ENCODE peak calls at places on chromosome 4, in five cellular contexts. One of them, this sample, is unnamed.

GRCh38 chr4:41257257-41257900 is 651 bp downstream of the UCHL1 start:
- DNase-seq in prostate gland: no peak
- DNase-seq in bronchial epithelial cell: no peak
- DNase-seq in tibial artery: peak
- DNase-seq in fibroblast of mammary gland: peak
- DNase-seq in this sample: no peak

GRCh38 chr4:55184600-55185523 is 59.5 kb upstream of the KDR start:
- DNase-seq in prostate gland: peak
- DNase-seq in bronchial epithelial cell: no peak
- DNase-seq in tibial artery: no peak
- DNase-seq in fibroblast of mammary gland: peak
- DNase-seq in this sample: no peak

GRCh38 chr4:22473268-22473667 is 42.6 kb downstream of the ADGRA3 start:
- DNase-seq in prostate gland: no peak
- DNase-seq in bronchial epithelial cell: peak
- DNase-seq in tibial artery: no peak
- DNase-seq in fibroblast of mammary gland: peak
- DNase-seq in this sample: no peak

GRCh38 chr4:164221631-164222030 is 532.3 kb upstream of the SMIM31 start:
- DNase-seq in prostate gland: no peak
- DNase-seq in bronchial epithelial cell: peak
- DNase-seq in tibial artery: no peak
- DNase-seq in fibroblast of mammary gland: peak
- DNase-seq in this sample: no peak

GRCh38 chr4:17082186-17082585 is 183.7 kb upstream of the LDB2 start:
- DNase-seq in prostate gland: no peak
- DNase-seq in bronchial epithelial cell: no peak
- DNase-seq in tibial artery: no peak
- DNase-seq in fibroblast of mammary gland: peak
- DNase-seq in this sample: no peak

GRCh38 chr4:84952004-84952403 is 14.5 kb downstream of the WDFY3 start:
- DNase-seq in prostate gland: peak
- DNase-seq in bronchial epithelial cell: peak
- DNase-seq in tibial artery: no peak
- DNase-seq in fibroblast of mammary gland: peak
- DNase-seq in this sample: no peak

GRCh38 chr4:1222036-1222789 is 26.7 kb downstream of the CTBP1 start:
- DNase-seq in prostate gland: no peak
- DNase-seq in bronchial epithelial cell: no peak
- DNase-seq in tibial artery: no peak
- DNase-seq in fibroblast of mammary gland: no peak
- DNase-seq in this sample: no peak

GRCh38 chr4:123776267-123776666 is 379.7 kb downstream of the SPRY1 start:
- DNase-seq in prostate gland: no peak
- DNase-seq in bronchial epithelial cell: no peak
- DNase-seq in tibial artery: no peak
- DNase-seq in fibroblast of mammary gland: no peak
- DNase-seq in this sample: no peak

GRCh38 chr4:73679836-73680235 is 59.6 kb upstream of the RASSF6 start:
- DNase-seq in prostate gland: no peak
- DNase-seq in bronchial epithelial cell: peak
- DNase-seq in tibial artery: no peak
- DNase-seq in fibroblast of mammary gland: peak
- DNase-seq in this sample: no peak

GRCh38 chr4:169716677-169717076 is 41.1 kb downstream of the HPF1 start:
- DNase-seq in prostate gland: no peak
- DNase-seq in bronchial epithelial cell: no peak
- DNase-seq in tibial artery: no peak
- DNase-seq in fibroblast of mammary gland: peak
- DNase-seq in this sample: no peak

GRCh38 chr4:38411092-38411491 is 252.9 kb upstream of the KLF3 start:
- DNase-seq in prostate gland: no peak
- DNase-seq in bronchial epithelial cell: no peak
- DNase-seq in tibial artery: no peak
- DNase-seq in fibroblast of mammary gland: no peak
- DNase-seq in this sample: no peak

GRCh38 chr4:102687373-102687981 is 73.3 kb downstream of the MANBA start:
- DNase-seq in prostate gland: no peak
- DNase-seq in bronchial epithelial cell: peak
- DNase-seq in tibial artery: no peak
- DNase-seq in fibroblast of mammary gland: peak
- DNase-seq in this sample: no peak

GRCh38 chr4:127685292-127685691 is 44.9 kb upstream of the SLC25A31 start:
- DNase-seq in prostate gland: no peak
- DNase-seq in bronchial epithelial cell: peak
- DNase-seq in tibial artery: no peak
- DNase-seq in fibroblast of mammary gland: peak
- DNase-seq in this sample: no peak

GRCh38 chr4:87270144-87270543 is 49.7 kb upstream of the KLHL8 start:
- DNase-seq in prostate gland: peak
- DNase-seq in bronchial epithelial cell: peak
- DNase-seq in tibial artery: no peak
- DNase-seq in fibroblast of mammary gland: peak
- DNase-seq in this sample: no peak

GRCh38 chr4:88027611-88028608 is 20.5 kb downstream of the PKD2 start:
- DNase-seq in prostate gland: no peak
- DNase-seq in bronchial epithelial cell: peak
- DNase-seq in tibial artery: no peak
- DNase-seq in fibroblast of mammary gland: peak
- DNase-seq in this sample: no peak

GRCh38 chr4:121989715-121990114 is 37.9 kb upstream of the TRPC3 start:
- DNase-seq in prostate gland: no peak
- DNase-seq in bronchial epithelial cell: peak
- DNase-seq in tibial artery: no peak
- DNase-seq in fibroblast of mammary gland: peak
- DNase-seq in this sample: no peak

GRCh38 chr4:107243141-107243779 is 207.1 kb upstream of the DKK2 start:
- DNase-seq in prostate gland: no peak
- DNase-seq in bronchial epithelial cell: no peak
- DNase-seq in tibial artery: no peak
- DNase-seq in fibroblast of mammary gland: peak
- DNase-seq in this sample: no peak

GRCh38 chr4:127506283-127506682 is 126.5 kb upstream of the INTU start:
- DNase-seq in prostate gland: no peak
- DNase-seq in bronchial epithelial cell: no peak
- DNase-seq in tibial artery: no peak
- DNase-seq in fibroblast of mammary gland: no peak
- DNase-seq in this sample: no peak

GRCh38 chr4:646460-646859 is 21.1 kb downstream of the PDE6B start:
- DNase-seq in prostate gland: no peak
- DNase-seq in bronchial epithelial cell: no peak
- DNase-seq in tibial artery: no peak
- DNase-seq in fibroblast of mammary gland: no peak
- DNase-seq in this sample: no peak

GRCh38 chr4:172953896-172954568 is 214.6 kb upstream of the GALNT7 start:
- DNase-seq in prostate gland: no peak
- DNase-seq in bronchial epithelial cell: peak
- DNase-seq in tibial artery: no peak
- DNase-seq in fibroblast of mammary gland: peak
- DNase-seq in this sample: no peak

GRCh38 chr4:84804126-84804525 is 162.4 kb downstream of the WDFY3 start:
- DNase-seq in prostate gland: no peak
- DNase-seq in bronchial epithelial cell: no peak
- DNase-seq in tibial artery: no peak
- DNase-seq in fibroblast of mammary gland: peak
- DNase-seq in this sample: no peak

GRCh38 chr4:7594013-7594412 is 159.3 kb upstream of the PSAPL1 start:
- DNase-seq in prostate gland: no peak
- DNase-seq in bronchial epithelial cell: no peak
- DNase-seq in tibial artery: no peak
- DNase-seq in fibroblast of mammary gland: no peak
- DNase-seq in this sample: no peak

GRCh38 chr4:184983660-184984356 is 34.5 kb upstream of the HELT start:
- DNase-seq in prostate gland: peak
- DNase-seq in bronchial epithelial cell: peak
- DNase-seq in tibial artery: no peak
- DNase-seq in fibroblast of mammary gland: peak
- DNase-seq in this sample: no peak

GRCh38 chr4:117783716-117784115 is 250.6 kb upstream of the NDST3 start:
- DNase-seq in prostate gland: no peak
- DNase-seq in bronchial epithelial cell: peak
- DNase-seq in tibial artery: no peak
- DNase-seq in fibroblast of mammary gland: no peak
- DNase-seq in this sample: no peak

GRCh38 chr4:130808492-130808891 is 1712.5 kb downstream of the C4orf33 start:
- DNase-seq in prostate gland: no peak
- DNase-seq in bronchial epithelial cell: peak
- DNase-seq in tibial artery: no peak
- DNase-seq in fibroblast of mammary gland: peak
- DNase-seq in this sample: no peak

GRCh38 chr4:89914609-89915008 is 20.0 kb downstream of the MMRN1 start:
- DNase-seq in prostate gland: no peak
- DNase-seq in bronchial epithelial cell: no peak
- DNase-seq in tibial artery: no peak
- DNase-seq in fibroblast of mammary gland: no peak
- DNase-seq in this sample: no peak
- TF ChIP-seq CTCF in prostate gland: no peak
- TF ChIP-seq CTCF in bronchial epithelial cell: no peak
- TF ChIP-seq CTCF in tibial artery: no peak
- TF ChIP-seq CTCF in fibroblast of mammary gland: no peak
- TF ChIP-seq CTCF in this sample: no peak

DNA sequence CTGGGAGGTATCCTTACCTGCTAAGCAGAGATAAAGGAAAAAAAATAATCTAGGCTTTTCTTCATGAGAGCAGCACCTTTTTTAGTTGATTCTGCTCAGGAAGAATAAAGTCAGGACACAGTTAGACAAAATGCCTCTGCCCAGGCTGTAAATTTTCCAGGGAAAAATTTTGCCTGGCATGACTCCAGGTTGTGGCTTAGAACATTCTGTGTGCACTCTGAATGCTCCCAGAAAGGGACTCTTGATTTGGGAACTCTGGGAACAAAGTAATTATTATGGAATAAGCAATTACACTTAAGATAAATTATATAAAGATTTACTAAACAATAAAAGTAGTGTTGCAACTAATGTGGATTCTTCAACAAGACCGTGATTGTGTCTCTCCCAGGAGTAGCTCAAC is 826.2 kb upstream of the TENM3 start:
- DNase-seq in prostate gland: no peak
- DNase-seq in bronchial epithelial cell: no peak
- DNase-seq in tibial artery: no peak
- DNase-seq in fibroblast of mammary gland: no peak
- DNase-seq in this sample: no peak
- H3K4me3 ChIP-seq in prostate gland: no peak
- H3K4me3 ChIP-seq in bronchial epithelial cell: no peak
- H3K4me3 ChIP-seq in tibial artery: no peak
- H3K4me3 ChIP-seq in fibroblast of mammary gland: no peak
- H3K4me3 ChIP-seq in this sample: no peak

DNA sequence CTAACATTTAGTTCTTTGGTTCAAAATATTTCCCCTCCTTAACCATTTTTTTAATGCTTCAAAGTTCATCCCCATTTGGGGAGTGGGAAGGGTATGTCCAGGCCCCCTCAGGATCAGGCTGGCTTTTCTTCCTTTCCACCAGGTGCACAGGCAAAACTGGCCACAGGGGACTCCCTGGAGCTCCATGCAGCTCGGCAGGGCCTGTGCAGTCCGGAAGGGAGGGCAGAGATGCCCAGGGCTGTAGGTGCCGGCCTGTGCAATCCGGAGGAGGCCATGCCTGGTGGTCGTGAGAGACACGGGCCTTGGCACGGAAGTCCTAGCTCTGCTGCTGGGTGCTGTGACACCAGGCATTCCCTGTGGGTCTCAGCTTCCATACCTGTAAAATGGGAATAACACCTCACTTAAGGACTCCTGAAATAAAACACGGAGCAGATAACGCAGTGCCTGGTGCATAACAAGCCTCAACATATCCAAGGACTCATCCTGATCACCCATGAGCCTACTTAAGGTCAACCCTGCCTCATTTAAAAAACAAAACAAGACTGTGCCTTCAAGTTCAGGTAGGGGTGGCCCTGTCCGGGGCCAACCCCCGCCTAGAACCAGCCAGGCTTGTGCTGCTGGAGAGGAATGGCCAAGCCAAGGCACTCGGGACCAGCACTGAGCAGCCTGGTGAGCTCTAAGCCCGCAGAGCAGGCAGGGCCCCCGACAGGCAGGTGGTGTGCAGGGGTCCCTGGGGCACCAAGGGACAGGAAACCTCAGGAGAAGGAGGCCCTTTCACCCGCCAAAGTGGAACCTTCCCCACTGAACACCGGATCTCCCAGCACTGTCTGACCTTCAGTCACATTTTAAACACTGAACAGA is 21.2 kb upstream of the CYP4V2 start:
- DNase-seq in prostate gland: no peak
- DNase-seq in bronchial epithelial cell: no peak
- DNase-seq in tibial artery: no peak
- DNase-seq in fibroblast of mammary gland: no peak
- DNase-seq in this sample: no peak
- TF ChIP-seq CTCF in prostate gland: no peak
- TF ChIP-seq CTCF in bronchial epithelial cell: no peak
- TF ChIP-seq CTCF in tibial artery: no peak
- TF ChIP-seq CTCF in fibroblast of mammary gland: no peak
- TF ChIP-seq CTCF in this sample: no peak

DNA sequence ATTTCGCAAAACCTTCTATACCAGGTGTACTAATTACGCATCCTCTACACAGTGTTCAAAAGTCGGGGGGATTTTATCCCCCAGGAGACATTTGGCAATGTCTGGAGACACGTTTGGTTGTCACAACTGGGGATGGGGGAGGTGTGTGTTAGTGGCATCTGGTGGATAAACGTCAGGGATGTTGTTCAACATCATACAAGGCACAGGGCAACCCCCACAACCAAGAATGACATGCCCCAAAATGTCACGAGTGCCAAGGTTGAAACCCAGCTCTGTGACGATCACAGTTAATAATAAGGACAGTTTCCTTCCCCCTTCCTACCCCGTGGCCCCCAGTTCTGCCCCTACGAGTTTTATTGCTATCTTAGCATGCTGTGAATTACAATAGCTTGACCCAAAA is 15.9 kb upstream of the SEL1L3 start:
- DNase-seq in prostate gland: no peak
- DNase-seq in bronchial epithelial cell: no peak
- DNase-seq in tibial artery: no peak
- DNase-seq in fibroblast of mammary gland: no peak
- DNase-seq in this sample: no peak
- H3K4me3 ChIP-seq in prostate gland: no peak
- H3K4me3 ChIP-seq in bronchial epithelial cell: no peak
- H3K4me3 ChIP-seq in tibial artery: no peak
- H3K4me3 ChIP-seq in fibroblast of mammary gland: no peak
- H3K4me3 ChIP-seq in this sample: no peak

GRCh38 chr4:181582595-181582994 is 660.6 kb upstream of the TENM3 start:
- DNase-seq in prostate gland: no peak
- DNase-seq in bronchial epithelial cell: no peak
- DNase-seq in tibial artery: no peak
- DNase-seq in fibroblast of mammary gland: no peak
- DNase-seq in this sample: no peak
- TF ChIP-seq CTCF in prostate gland: no peak
- TF ChIP-seq CTCF in bronchial epithelial cell: no peak
- TF ChIP-seq CTCF in tibial artery: no peak
- TF ChIP-seq CTCF in fibroblast of mammary gland: peak
- TF ChIP-seq CTCF in this sample: no peak